ENCODE peak calls at places on chromosome 21, in ten cellular contexts. I is fibroblast of mammary gland, Z is Calu3, S is heart left ventricle, T is mucosa of descending colon, U is astrocyte of the spinal cord, J is upper lobe of right lung, W is foreskin keratinocyte, K is endothelial cell, Q is heart right ventricle. D is an unnamed sample.

GRCh38 chr21:14691924-14692323 is 145.8 kb upstream of the SAMSN1 start:
- DNase-seq in I (no peak), Z (no peak), S (no peak), T (no peak), U (no peak), J (no peak), W (no peak), K (no peak), Q (no peak), D (no peak)

GRCh38 chr21:43733529-43734071 is 14.7 kb downstream of the PDXK start:
- DNase-seq in I (peak), Z (peak), S (no peak), T (peak), U (peak), J (peak), W (no peak), K (no peak), Q (no peak), D (peak)

GRCh38 chr21:35138665-35139381 is 89.7 kb upstream of the RUNX1 start:
- DNase-seq in I (peak), Z (peak), S (no peak), T (no peak), U (peak), J (no peak), W (peak), K (no peak), Q (no peak), D (peak)

GRCh38 chr21:14479387-14479786 is 66.7 kb downstream of the SAMSN1 start:
- DNase-seq in I (no peak), Z (no peak), S (no peak), T (no peak), U (no peak), J (no peak), W (no peak), K (no peak), Q (no peak), D (no peak)

GRCh38 chr21:40531421-40531820 is 315.5 kb downstream of the DSCAM start:
- DNase-seq in I (no peak), Z (no peak), S (no peak), T (no peak), U (no peak), J (no peak), W (peak), K (no peak), Q (no peak), D (peak)

GRCh38 chr21:43916691-43917514 is 51.9 kb downstream of the AGPAT3 start:
- DNase-seq in I (no peak), Z (no peak), S (peak), T (no peak), U (no peak), J (peak), W (no peak), K (no peak), Q (no peak), D (no peak)

GRCh38 chr21:25845729-25846256 is 111.0 kb downstream of the GABPA start:
- DNase-seq in I (no peak), Z (no peak), S (no peak), T (no peak), U (no peak), J (no peak), W (no peak), K (no peak), Q (no peak), D (peak)

GRCh38 chr21:30463713-30464112 is 16.5 kb downstream of the KRTAP19-1 start:
- DNase-seq in I (peak), Z (no peak), S (no peak), T (no peak), U (no peak), J (no peak), W (peak), K (no peak), Q (no peak), D (no peak)

GRCh38 chr21:17610862-17611261 is 1.8 kb downstream of the BTG3 start:
- DNase-seq in I (peak), Z (peak), S (no peak), T (peak), U (no peak), J (no peak), W (no peak), K (no peak), Q (no peak), D (no peak)

GRCh38 chr21:14361958-14362357 is 21.0 kb downstream of the HSPA13 start:
- DNase-seq in I (peak), Z (no peak), S (no peak), T (no peak), U (peak), J (no peak), W (peak), K (no peak), Q (no peak), D (no peak)

GRCh38 chr21:43611598-43612369 is 47.5 kb downstream of the HSF2BP start:
- DNase-seq in I (peak), Z (peak), S (peak), T (peak), U (peak), J (peak), W (no peak), K (peak), Q (peak), D (no peak)

GRCh38 chr21:39867198-39867650 is at the start of gene PCP4:
- DNase-seq in I (peak), Z (peak), S (no peak), T (peak), U (peak), J (no peak), W (peak), K (peak), Q (peak), D (peak)

GRCh38 chr21:33984021-33984481 is 68.4 kb upstream of the ATP5PO start:
- DNase-seq in I (no peak), Z (no peak), S (no peak), T (no peak), U (no peak), J (no peak), W (no peak), K (no peak), Q (no peak), D (no peak)

GRCh38 chr21:14683021-14683420 is 136.9 kb upstream of the SAMSN1 start:
- DNase-seq in I (no peak), Z (no peak), S (no peak), T (no peak), U (no peak), J (no peak), W (no peak), K (no peak), Q (no peak), D (no peak)

GRCh38 chr21:9759972-9760371 is 761.4 kb upstream of the TPTE start:
- DNase-seq in I (no peak), Z (no peak), S (no peak), T (no peak), U (no peak), J (no peak), W (no peak), K (no peak), Q (no peak), D (no peak)

GRCh38 chr21:43613755-43614638 is 45.3 kb downstream of the HSF2BP start:
- DNase-seq in I (peak), Z (no peak), S (no peak), T (no peak), U (peak), J (no peak), W (no peak), K (no peak), Q (no peak), D (no peak)

GRCh38 chr21:14687277-14687642 is 141.1 kb upstream of the SAMSN1 start:
- DNase-seq in I (peak), Z (no peak), S (no peak), T (no peak), U (peak), J (no peak), W (no peak), K (no peak), Q (no peak), D (no peak)

GRCh38 chr21:17802568-17802967 is 16.6 kb downstream of the C21orf91 start:
- DNase-seq in I (peak), Z (no peak), S (no peak), T (no peak), U (peak), J (no peak), W (peak), K (no peak), Q (no peak), D (peak)

GRCh38 chr21:24941316-24942185 is 665.7 kb downstream of the MRPL39 start:
- DNase-seq in I (no peak), Z (no peak), S (no peak), T (no peak), U (peak), J (no peak), W (peak), K (no peak), Q (no peak), D (no peak)

GRCh38 chr21:37356710-37357109 is 9.9 kb upstream of the DYRK1A start:
- DNase-seq in I (no peak), Z (no peak), S (no peak), T (no peak), U (no peak), J (no peak), W (no peak), K (no peak), Q (no peak), D (no peak)

GRCh38 chr21:39938086-39938611 is 70.9 kb downstream of the PCP4 start:
- DNase-seq in I (no peak), Z (no peak), S (no peak), T (no peak), U (no peak), J (no peak), W (no peak), K (no peak), Q (no peak), D (no peak)

GRCh38 chr21:26587621-26588260 is 14.7 kb upstream of the CYYR1 start:
- DNase-seq in I (peak), Z (no peak), S (no peak), T (no peak), U (peak), J (no peak), W (peak), K (no peak), Q (no peak), D (peak)

GRCh38 chr21:26389971-26390641 is 183.0 kb downstream of the CYYR1 start:
- DNase-seq in I (peak), Z (peak), S (no peak), T (no peak), U (peak), J (no peak), W (peak), K (no peak), Q (no peak), D (peak)

GRCh38 chr21:35333831-35334593 is 284.9 kb upstream of the RUNX1 start:
- DNase-seq in I (no peak), Z (no peak), S (peak), T (no peak), U (no peak), J (peak), W (no peak), K (no peak), Q (no peak), D (peak)

GRCh38 chr21:34298797-34299539 is 64.8 kb upstream of the KCNE2 start:
- DNase-seq in I (no peak), Z (no peak), S (no peak), T (no peak), U (no peak), J (no peak), W (no peak), K (no peak), Q (no peak), D (no peak)

GRCh38 chr21:17370263-17370662 is 142.6 kb upstream of the CXADR start:
- DNase-seq in I (no peak), Z (peak), S (no peak), T (peak), U (no peak), J (peak), W (peak), K (no peak), Q (no peak), D (no peak)

GRCh38 chr21:31416465-31416864 is 72.4 kb upstream of the TIAM1 start:
- DNase-seq in I (peak), Z (no peak), S (no peak), T (no peak), U (peak), J (no peak), W (peak), K (no peak), Q (no peak), D (no peak)

GRCh38 chr21:45335151-45335760 is 47.6 kb upstream of the POFUT2 start:
- DNase-seq in I (no peak), Z (no peak), S (peak), T (no peak), U (no peak), J (no peak), W (no peak), K (no peak), Q (no peak), D (no peak)

GRCh38 chr21:45336535-45336810 is 48.8 kb upstream of the POFUT2 start:
- DNase-seq in I (no peak), Z (no peak), S (no peak), T (no peak), U (no peak), J (no peak), W (no peak), K (no peak), Q (no peak), D (no peak)

GRCh38 chr21:45338326-45339017 is 50.8 kb upstream of the POFUT2 start:
- DNase-seq in I (no peak), Z (no peak), S (peak), T (no peak), U (no peak), J (peak), W (no peak), K (no peak), Q (no peak), D (no peak)

GRCh38 chr21:45335761-45336534 is 48.3 kb upstream of the POFUT2 start:
- DNase-seq in I (no peak), Z (no peak), S (peak), T (no peak), U (no peak), J (peak), W (no peak), K (no peak), Q (no peak), D (no peak)

DNA sequence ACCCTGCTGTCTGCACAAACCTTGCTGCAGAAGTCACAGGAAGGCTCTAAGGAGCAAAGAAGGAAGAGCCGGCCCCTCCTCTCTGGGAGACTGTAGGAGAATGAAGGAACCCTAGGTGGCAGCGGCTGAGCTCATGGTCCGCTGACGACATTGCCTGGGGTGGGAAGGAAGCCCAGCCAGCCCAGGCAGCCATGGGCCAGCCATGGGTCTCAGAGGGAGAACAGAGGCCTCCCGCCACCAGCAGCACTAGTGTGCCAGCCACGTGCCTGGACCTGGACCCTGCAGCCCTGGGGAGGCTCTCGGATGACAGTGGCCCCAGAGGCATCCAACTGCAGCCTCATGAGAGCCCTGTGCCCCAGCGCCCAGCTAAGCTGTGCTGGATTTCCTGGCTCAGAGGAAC is 49.2 kb upstream of the POFUT2 start:
- DNase-seq in I (no peak), Z (no peak), S (peak), T (no peak), U (peak), J (peak), W (no peak), K (no peak), Q (no peak), D (no peak)
- TF ChIP-seq CTCF in I (no peak), Z (no peak), S (no peak), T (no peak), U (peak), J (no peak), W (no peak), K (no peak), Q (no peak), D (no peak)

DNA sequence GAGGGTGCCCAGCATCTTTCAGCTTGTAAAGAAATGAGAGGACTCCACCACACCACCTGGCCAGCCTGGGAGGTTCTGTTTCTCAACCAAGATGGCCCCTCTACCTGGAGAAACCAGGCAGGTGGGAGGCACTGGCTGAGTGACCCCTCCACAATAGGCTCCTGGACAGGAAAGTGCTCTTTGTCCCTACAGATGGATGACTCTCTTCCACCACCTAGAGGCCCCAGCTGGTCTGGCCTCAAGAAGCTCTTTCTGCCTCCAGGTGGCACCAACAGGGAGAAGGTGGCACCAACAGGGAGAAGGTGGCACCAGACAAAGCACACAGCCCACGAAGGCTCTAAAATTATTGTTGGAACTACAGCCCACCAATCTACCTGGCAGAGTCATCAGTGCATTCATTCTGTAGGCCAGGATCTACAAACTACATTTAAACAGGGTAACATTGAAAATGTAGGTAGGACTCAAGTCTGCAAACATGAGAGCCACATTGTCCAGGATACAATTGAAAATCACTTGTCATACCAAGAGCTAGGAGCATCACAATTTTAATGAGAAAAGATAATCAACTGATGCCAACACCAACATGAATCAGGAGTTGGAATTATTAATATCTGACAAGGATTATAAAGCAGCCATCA is 14.4 kb downstream of the TMPRSS3 start:
- DNase-seq in I (peak), Z (peak), S (no peak), T (peak), U (peak), J (no peak), W (no peak), K (peak), Q (no peak), D (no peak)
- TF ChIP-seq CTCF in I (peak), Z (peak), S (peak), T (peak), U (peak), J (peak), W (peak), K (peak), Q (peak), D (peak)

DNA sequence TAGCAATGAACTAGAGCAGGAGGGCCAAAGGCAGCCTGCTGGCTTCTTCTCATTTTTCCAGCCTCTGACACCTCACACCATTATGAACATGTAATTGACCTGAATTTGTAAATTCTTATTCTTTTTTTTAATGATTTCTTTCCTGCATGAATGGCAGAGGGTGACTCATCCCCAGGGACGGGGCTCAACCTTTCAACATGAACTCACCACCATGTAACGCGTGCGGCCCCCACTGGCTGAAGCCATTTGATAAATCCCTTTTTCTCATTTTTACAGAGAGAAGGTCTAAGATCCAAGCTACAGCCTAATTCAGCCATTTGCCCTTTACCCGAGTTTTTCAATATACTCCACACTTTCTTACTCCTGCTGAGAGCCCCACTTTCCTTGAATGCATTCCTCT is 9.3 kb upstream of the ETS2 start:
- DNase-seq in I (peak), Z (peak), S (no peak), T (no peak), U (peak), J (no peak), W (peak), K (no peak), Q (no peak), D (no peak)
- TF ChIP-seq CTCF in I (no peak), Z (no peak), S (no peak), T (no peak), U (peak), J (no peak), W (peak), K (no peak), Q (no peak), D (peak)

GRCh38 chr21:41816583-41817165 is 49.8 kb upstream of the RIPK4 start:
- DNase-seq in I (peak), Z (peak), S (peak), T (peak), U (peak), J (peak), W (peak), K (peak), Q (peak), D (peak)
- TF ChIP-seq CTCF in I (peak), Z (peak), S (peak), T (peak), U (peak), J (peak), W (peak), K (peak), Q (peak), D (peak)

GRCh38 chr21:32727728-32728454 is at the start of gene SYNJ1:
- DNase-seq in I (peak), Z (peak), S (peak), T (peak), U (peak), J (peak), W (peak), K (peak), Q (peak), D (peak)
- TF ChIP-seq CTCF in I (no peak), Z (no peak), S (no peak), T (no peak), U (no peak), J (no peak), W (no peak), K (no peak), Q (no peak), D (no peak)

DNA sequence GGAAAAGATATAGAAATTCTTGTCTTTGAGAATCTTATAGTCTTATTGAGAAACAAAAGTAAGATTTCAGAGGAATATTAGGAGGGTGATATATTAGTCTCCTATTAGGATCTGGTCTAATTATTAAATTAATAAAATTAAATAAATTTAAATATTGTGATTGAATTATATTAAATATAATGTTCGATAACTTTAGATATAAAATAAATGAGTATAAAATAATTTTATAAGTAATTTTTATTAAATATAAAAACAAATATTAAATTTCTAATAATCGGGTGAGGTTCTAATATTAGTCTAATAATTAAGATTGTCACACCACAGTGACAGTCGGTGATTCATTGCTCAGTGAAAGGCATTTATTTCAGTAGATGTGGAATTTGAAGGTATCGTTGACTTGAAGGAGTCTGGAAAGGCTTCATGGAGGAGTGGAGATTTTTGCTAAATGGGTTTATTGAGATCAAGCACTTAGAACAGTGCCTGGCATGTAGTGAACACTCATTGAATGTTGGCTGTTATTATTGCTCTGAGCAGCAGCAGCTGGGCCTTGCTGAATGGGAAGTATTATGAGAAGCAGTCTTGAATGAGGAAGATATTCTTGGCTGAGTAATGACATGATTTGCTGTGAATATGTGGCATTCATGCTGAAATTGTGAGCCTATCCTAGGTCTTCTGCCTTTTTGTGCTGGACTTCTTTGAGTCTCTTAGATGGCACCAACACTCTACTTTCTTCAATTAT is 74.6 kb downstream of the USP25 start:
- DNase-seq in I (no peak), Z (no peak), S (no peak), T (no peak), U (no peak), J (no peak), W (no peak), K (no peak), Q (no peak), D (no peak)
- TF ChIP-seq CTCF in I (no peak), Z (no peak), S (no peak), T (no peak), U (no peak), J (no peak), W (no peak), K (no peak), Q (no peak), D (no peak)

GRCh38 chr21:20999567-21000169 is 1.5 kb downstream of the NCAM2 start:
- DNase-seq in I (peak), Z (no peak), S (no peak), T (peak), U (peak), J (no peak), W (peak), K (peak), Q (peak), D (peak)
- TF ChIP-seq CTCF in I (peak), Z (no peak), S (peak), T (no peak), U (peak), J (peak), W (peak), K (peak), Q (peak), D (peak)